ENCODE peak calls at places on chromosomes 2 and 18, in eight cellular contexts. M is AML-193; Q is GM23248; J is stimulated activated effector memory CD8-positive, alpha-beta T cell treated with anti-CD3 and anti-CD28 coated beads, Interleukin-12 subunit alpha, Interleukin-12 subunit beta, amount 100 ng/mL, for 72 hours; D is activated CD4-positive, alpha-beta memory T cell treated with anti-CD3 and anti-CD28 coated beads for 36 hours; C is Right ventricle myocardium superior; E is activated CD4-positive, alpha-beta T cell treated with anti-CD3 and anti-CD28 coated beads for 48 hours; I is HCEC 1CT. R is an unnamed sample.

GRCh38 chr2:17309741-17310339 is 208.4 kb downstream of the RAD51AP2 start:
- DNase-seq in M (peak; percentile 35), Q (peak; percentile 63), J (no peak), D (no peak), C (no peak), E (peak; percentile 18), I (peak; percentile 64), R (peak; percentile 59)

GRCh38 chr2:33115196-33115595 is 168.4 kb downstream of the LTBP1 start:
- DNase-seq in M (no peak), Q (no peak), J (no peak), D (no peak), C (no peak), E (no peak), I (peak; percentile 24), R (no peak)

GRCh38 chr18:58639751-58640427 is 11.0 kb upstream of the ALPK2 start:
- DNase-seq in M (no peak), Q (peak; percentile 68), J (no peak), D (no peak), C (no peak), E (no peak), I (peak; percentile 87), R (no peak)

GRCh38 chr2:170229125-170229524 is 51.2 kb downstream of the MYO3B start:
- DNase-seq in M (no peak), Q (no peak), J (no peak), D (no peak), C (no peak), E (no peak), I (no peak), R (no peak)

GRCh38 chr2:72921866-72922265 is 4.5 kb downstream of the EMX1 start:
- DNase-seq in M (no peak), Q (no peak), J (no peak), D (no peak), C (no peak), E (no peak), I (no peak), R (no peak)

GRCh38 chr2:131040661-131041401 is 52.4 kb downstream of the FAM168B start:
- DNase-seq in M (no peak), Q (no peak), J (peak; percentile 52), D (no peak), C (no peak), E (no peak), I (no peak), R (no peak)

GRCh38 chr2:168700615-168701245 is 101.7 kb upstream of the NOSTRIN start:
- DNase-seq in M (no peak), Q (peak; percentile 4), J (no peak), D (no peak), C (no peak), E (no peak), I (no peak), R (no peak)

GRCh38 chr18:10417191-10417590 is 37.2 kb upstream of the APCDD1 start:
- DNase-seq in M (no peak), Q (no peak), J (no peak), D (no peak), C (no peak), E (no peak), I (no peak), R (no peak)

GRCh38 chr2:40740419-40740818 is 288.5 kb upstream of the SLC8A1 start:
- DNase-seq in M (no peak), Q (no peak), J (no peak), D (no peak), C (no peak), E (no peak), I (no peak), R (no peak)

GRCh38 chr2:73059106-73059505 is 12.4 kb downstream of the SFXN5 start:
- DNase-seq in M (no peak), Q (no peak), J (no peak), D (no peak), C (no peak), E (no peak), I (no peak), R (no peak)

GRCh38 chr2:43054367-43054766 is 172.0 kb downstream of the ZFP36L2 start:
- DNase-seq in M (no peak), Q (no peak), J (no peak), D (no peak), C (no peak), E (no peak), I (no peak), R (no peak)

GRCh38 chr2:184558713-184559464 is 39.4 kb upstream of the ZNF804A start:
- DNase-seq in M (no peak), Q (peak; percentile 55), J (no peak), D (no peak), C (no peak), E (no peak), I (peak; percentile 18), R (no peak)

GRCh38 chr2:237701859-237702370 is 74.5 kb downstream of the LRRFIP1 start:
- DNase-seq in M (no peak), Q (no peak), J (no peak), D (no peak), C (no peak), E (no peak), I (no peak), R (no peak)

GRCh38 chr2:24809316-24810007 is 16.2 kb downstream of the CENPO start:
- DNase-seq in M (no peak), Q (peak; percentile 27), J (no peak), D (no peak), C (no peak), E (no peak), I (peak; percentile 51), R (no peak)

GRCh38 chr2:119481501-119482455 is 42.5 kb downstream of the SCTR start:
- DNase-seq in M (no peak), Q (no peak), J (no peak), D (no peak), C (no peak), E (no peak), I (no peak), R (no peak)

GRCh38 chr18:79881695-79882094 is 69.8 kb downstream of the SLC66A2 start:
- DNase-seq in M (no peak), Q (no peak), J (no peak), D (no peak), C (no peak), E (no peak), I (no peak), R (no peak)

GRCh38 chr2:37616674-37616999 is 54.8 kb downstream of the CDC42EP3 start:
- DNase-seq in M (no peak), Q (peak; percentile 38), J (no peak), D (no peak), C (no peak), E (no peak), I (peak; percentile 44), R (no peak)

GRCh38 chr18:37537868-37538525 is 27.6 kb downstream of the CELF4 start:
- DNase-seq in M (peak; percentile 3), Q (peak; percentile 83), J (peak; percentile 70), D (peak; percentile 62), C (peak; percentile 83), E (peak; percentile 74), I (peak; percentile 49), R (peak; percentile 21)

GRCh38 chr18:48673456-48674197 is 134.8 kb downstream of the CTIF start:
- DNase-seq in M (peak; percentile 28), Q (no peak), J (no peak), D (no peak), C (no peak), E (no peak), I (no peak), R (no peak)

GRCh38 chr2:226443112-226443511 is 356.5 kb downstream of the IRS1 start:
- DNase-seq in M (no peak), Q (no peak), J (no peak), D (no peak), C (no peak), E (no peak), I (no peak), R (no peak)

GRCh38 chr2:121469361-121469760 is 61.3 kb upstream of the RNU4ATAC start:
- DNase-seq in M (no peak), Q (no peak), J (no peak), D (no peak), C (no peak), E (no peak), I (no peak), R (no peak)

GRCh38 chr2:10305715-10306114 is 3.0 kb downstream of the HPCAL1 start:
- DNase-seq in M (peak; percentile 53), Q (no peak), J (no peak), D (peak; percentile 65), C (no peak), E (peak; percentile 74), I (no peak), R (no peak)

GRCh38 chr2:65177754-65178442 is 48.0 kb upstream of the RAB1A start:
- DNase-seq in M (no peak), Q (no peak), J (no peak), D (no peak), C (no peak), E (no peak), I (no peak), R (no peak)